ENCODE peak calls at places on chromosomes 4 and X, in ten cellular contexts. One of them, this sample, is unnamed.

GRCh38 chrX:155880586-155881157 is 473 bp upstream of the VAMP7 start:
- DNase-seq in fibroblast of gingiva: no peak
- DNase-seq in germinal center: no peak
- DNase-seq in progenitor cell of endocrine pancreas: no peak
- DNase-seq in stimulated activated CD4-positive, alpha-beta T cell treated with anti-CD3 and anti-CD28 coated beads, Interleukin-15, amount 100 ng/mL, for 24 hours: no peak
- DNase-seq in amniotic stem cell: no peak
- DNase-seq in D721Med: no peak
- DNase-seq in heart left ventricle: no peak
- DNase-seq in neural progenitor cell: no peak
- DNase-seq in non-pigmented ciliary epithelial cell: no peak
- DNase-seq in this sample: no peak

GRCh38 chrX:136202889-136203288 is 48.3 kb downstream of the MAP7D3 start:
- DNase-seq in heart left ventricle: no peak
- DNase-seq in germinal center: no peak
- DNase-seq in amniotic stem cell: no peak
- DNase-seq in non-pigmented ciliary epithelial cell: no peak
- DNase-seq in fibroblast of gingiva: peak; percentile 88
- DNase-seq in neural progenitor cell: no peak
- DNase-seq in D721Med: no peak
- DNase-seq in stimulated activated CD4-positive, alpha-beta T cell treated with anti-CD3 and anti-CD28 coated beads, Interleukin-15, amount 100 ng/mL, for 24 hours: no peak
- DNase-seq in progenitor cell of endocrine pancreas: no peak
- DNase-seq in this sample: no peak

GRCh38 chrX:14697453-14697852 is 168.1 kb downstream of the GLRA2 start:
- DNase-seq in stimulated activated CD4-positive, alpha-beta T cell treated with anti-CD3 and anti-CD28 coated beads, Interleukin-15, amount 100 ng/mL, for 24 hours: peak; percentile 36
- DNase-seq in fibroblast of gingiva: peak; percentile 0
- DNase-seq in germinal center: peak; percentile 4
- DNase-seq in non-pigmented ciliary epithelial cell: no peak
- DNase-seq in progenitor cell of endocrine pancreas: no peak
- DNase-seq in neural progenitor cell: peak; percentile 55
- DNase-seq in amniotic stem cell: no peak
- DNase-seq in heart left ventricle: no peak
- DNase-seq in D721Med: no peak
- DNase-seq in this sample: no peak

GRCh38 chr4:128600996-128601857 is 208.3 kb upstream of the JADE1 start:
- DNase-seq in progenitor cell of endocrine pancreas: no peak
- DNase-seq in amniotic stem cell: peak; percentile 40
- DNase-seq in stimulated activated CD4-positive, alpha-beta T cell treated with anti-CD3 and anti-CD28 coated beads, Interleukin-15, amount 100 ng/mL, for 24 hours: no peak
- DNase-seq in non-pigmented ciliary epithelial cell: peak; percentile 95
- DNase-seq in germinal center: no peak
- DNase-seq in heart left ventricle: no peak
- DNase-seq in D721Med: no peak
- DNase-seq in fibroblast of gingiva: peak; percentile 97
- DNase-seq in neural progenitor cell: no peak
- DNase-seq in this sample: peak; percentile 8

GRCh38 chr4:101005659-101006058 is 341.7 kb downstream of the PPP3CA start:
- DNase-seq in heart left ventricle: no peak
- DNase-seq in germinal center: no peak
- DNase-seq in amniotic stem cell: no peak
- DNase-seq in D721Med: no peak
- DNase-seq in progenitor cell of endocrine pancreas: no peak
- DNase-seq in fibroblast of gingiva: no peak
- DNase-seq in neural progenitor cell: no peak
- DNase-seq in non-pigmented ciliary epithelial cell: no peak
- DNase-seq in stimulated activated CD4-positive, alpha-beta T cell treated with anti-CD3 and anti-CD28 coated beads, Interleukin-15, amount 100 ng/mL, for 24 hours: no peak
- DNase-seq in this sample: no peak

GRCh38 chr4:83852085-83852451 is 316.2 kb downstream of the GPAT3 start:
- DNase-seq in amniotic stem cell: peak; percentile 42
- DNase-seq in heart left ventricle: no peak
- DNase-seq in fibroblast of gingiva: peak; percentile 50
- DNase-seq in neural progenitor cell: no peak
- DNase-seq in D721Med: no peak
- DNase-seq in stimulated activated CD4-positive, alpha-beta T cell treated with anti-CD3 and anti-CD28 coated beads, Interleukin-15, amount 100 ng/mL, for 24 hours: no peak
- DNase-seq in non-pigmented ciliary epithelial cell: peak; percentile 72
- DNase-seq in germinal center: no peak
- DNase-seq in progenitor cell of endocrine pancreas: no peak
- DNase-seq in this sample: no peak

GRCh38 chr4:101621120-101621519 is 169.4 kb upstream of the BANK1 start:
- DNase-seq in progenitor cell of endocrine pancreas: no peak
- DNase-seq in fibroblast of gingiva: peak; percentile 64
- DNase-seq in stimulated activated CD4-positive, alpha-beta T cell treated with anti-CD3 and anti-CD28 coated beads, Interleukin-15, amount 100 ng/mL, for 24 hours: no peak
- DNase-seq in amniotic stem cell: peak; percentile 50
- DNase-seq in non-pigmented ciliary epithelial cell: peak; percentile 44
- DNase-seq in neural progenitor cell: no peak
- DNase-seq in heart left ventricle: no peak
- DNase-seq in D721Med: no peak
- DNase-seq in germinal center: no peak
- DNase-seq in this sample: no peak

GRCh38 chr4:22389240-22389871 is 126.5 kb downstream of the ADGRA3 start:
- DNase-seq in D721Med: no peak
- DNase-seq in stimulated activated CD4-positive, alpha-beta T cell treated with anti-CD3 and anti-CD28 coated beads, Interleukin-15, amount 100 ng/mL, for 24 hours: peak; percentile 46
- DNase-seq in fibroblast of gingiva: peak; percentile 75
- DNase-seq in germinal center: peak; percentile 18
- DNase-seq in heart left ventricle: no peak
- DNase-seq in progenitor cell of endocrine pancreas: peak; percentile 22
- DNase-seq in amniotic stem cell: peak; percentile 44
- DNase-seq in neural progenitor cell: peak; percentile 73
- DNase-seq in non-pigmented ciliary epithelial cell: peak; percentile 49
- DNase-seq in this sample: peak; percentile 4

GRCh38 chr4:148200960-148201359 is 241.3 kb downstream of the NR3C2 start:
- DNase-seq in amniotic stem cell: no peak
- DNase-seq in germinal center: no peak
- DNase-seq in D721Med: no peak
- DNase-seq in fibroblast of gingiva: no peak
- DNase-seq in progenitor cell of endocrine pancreas: no peak
- DNase-seq in stimulated activated CD4-positive, alpha-beta T cell treated with anti-CD3 and anti-CD28 coated beads, Interleukin-15, amount 100 ng/mL, for 24 hours: no peak
- DNase-seq in non-pigmented ciliary epithelial cell: no peak
- DNase-seq in neural progenitor cell: no peak
- DNase-seq in heart left ventricle: no peak
- DNase-seq in this sample: no peak

GRCh38 chr4:25437951-25438350 is 60.9 kb downstream of the ANAPC4 start:
- DNase-seq in non-pigmented ciliary epithelial cell: no peak
- DNase-seq in amniotic stem cell: no peak
- DNase-seq in heart left ventricle: no peak
- DNase-seq in fibroblast of gingiva: no peak
- DNase-seq in neural progenitor cell: no peak
- DNase-seq in germinal center: no peak
- DNase-seq in progenitor cell of endocrine pancreas: no peak
- DNase-seq in D721Med: no peak
- DNase-seq in stimulated activated CD4-positive, alpha-beta T cell treated with anti-CD3 and anti-CD28 coated beads, Interleukin-15, amount 100 ng/mL, for 24 hours: no peak
- DNase-seq in this sample: no peak